ENCODE peak calls at places on chromosome 1, in four cellular contexts. J is K562, U is HepG2, T is GM12878. A is an unnamed sample.
A peak's percentile ranks its signal among the peaks of the same experiment; 100 is the strongest.

GRCh38 chr1:181353526-181353925 is 129.8 kb upstream of the CACNA1E start:
- DNase-seq in J (no peak), U (no peak), T (no peak), A (no peak)

GRCh38 chr1:2340918-2341254 is 50.5 kb downstream of the MORN1 start:
- DNase-seq in J (no peak), U (no peak), T (no peak), A (no peak)

GRCh38 chr1:43912607-43913006 is 21.0 kb upstream of the ARTN start:
- DNase-seq in J (no peak), U (no peak), T (no peak), A (peak; percentile 65)

GRCh38 chr1:99146129-99146848 is 118.0 kb upstream of the PLPPR4 start:
- DNase-seq in J (no peak), U (no peak), T (no peak), A (no peak)

GRCh38 chr1:53308512-53308911 is 19.4 kb downstream of the LRP8 start:
- DNase-seq in J (no peak), U (no peak), T (no peak), A (no peak)

GRCh38 chr1:190000365-190000872 is 477.2 kb downstream of the BRINP3 start:
- DNase-seq in J (no peak), U (no peak), T (no peak), A (no peak)

GRCh38 chr1:1237874-1238701 is 6.1 kb downstream of the B3GALT6 start:
- DNase-seq in J (no peak), U (peak; percentile 84), T (no peak), A (no peak)

GRCh38 chr1:46246548-46247432 is 773 bp upstream of the RAD54L start:
- DNase-seq in J (peak; percentile 66), U (no peak), T (no peak), A (no peak)

GRCh38 chr1:152034654-152035405 is 2.0 kb downstream of the S100A11 start:
- DNase-seq in J (peak; percentile 78), U (peak; percentile 61), T (peak; percentile 57), A (peak; percentile 76)

GRCh38 chr1:169918927-169919326 is 25.2 kb upstream of the SCYL3 start:
- DNase-seq in J (no peak), U (no peak), T (no peak), A (no peak)

GRCh38 chr1:88877911-88878310 is 13.5 kb downstream of the GTF2B start:
- DNase-seq in J (no peak), U (no peak), T (no peak), A (no peak)

GRCh38 chr1:27435566-27436203 is 43.3 kb downstream of the GPR3 start:
- DNase-seq in J (no peak), U (no peak), T (no peak), A (no peak)

GRCh38 chr1:18941221-18942141 is 15.0 kb downstream of the IFFO2 start:
- DNase-seq in J (no peak), U (peak; percentile 87), T (no peak), A (no peak)

GRCh38 chr1:66642992-66643391 is 109.0 kb downstream of the SGIP1 start:
- DNase-seq in J (no peak), U (no peak), T (no peak), A (no peak)

GRCh38 chr1:24349891-24350290 is 30.7 kb downstream of the GRHL3 start:
- DNase-seq in J (no peak), U (no peak), T (no peak), A (no peak)

GRCh38 chr1:231861541-231862481 is 235.2 kb downstream of the DISC1 start:
- DNase-seq in J (no peak), U (no peak), T (no peak), A (no peak)

GRCh38 chr1:115429884-115430283 is 91.8 kb upstream of the NGF start:
- DNase-seq in J (no peak), U (no peak), T (no peak), A (no peak)

GRCh38 chr1:77313491-77313890 is 31.7 kb downstream of the AK5 start:
- DNase-seq in J (peak; percentile 8), U (peak; percentile 40), T (no peak), A (peak; percentile 62)

GRCh38 chr1:246270236-246270635 is 236.8 kb downstream of the SMYD3 start:
- DNase-seq in J (no peak), U (no peak), T (no peak), A (no peak)

GRCh38 chr1:9594471-9595155 is 5.9 kb downstream of the TMEM201 start:
- DNase-seq in J (no peak), U (no peak), T (no peak), A (no peak)

GRCh38 chr1:200181861-200182260 is 154.4 kb downstream of the NR5A2 start:
- DNase-seq in J (no peak), U (no peak), T (no peak), A (no peak)

GRCh38 chr1:224328644-224329043 is 1.3 kb downstream of the NVL start:
- DNase-seq in J (no peak), U (no peak), T (no peak), A (no peak)

GRCh38 chr1:9539829-9540550 is 725 bp downstream of the SLC25A33 start:
- DNase-seq in J (peak; percentile 84), U (no peak), T (no peak), A (peak; percentile 44)

GRCh38 chr1:84719477-84720274 is 29.4 kb upstream of the SSX2IP start:
- DNase-seq in J (no peak), U (peak; percentile 9), T (no peak), A (no peak)

GRCh38 chr1:30522031-30523004 is 201.1 kb downstream of the MATN1 start:
- DNase-seq in J (no peak), U (no peak), T (no peak), A (no peak)

GRCh38 chr1:93758842-93759515 is 77.3 kb upstream of the BCAR3 start:
- DNase-seq in J (no peak), U (peak; percentile 94), T (no peak), A (no peak)

GRCh38 chr1:46171351-46171750 is 3.5 kb upstream of the TSPAN1 start:
- DNase-seq in J (no peak), U (no peak), T (no peak), A (no peak)

GRCh38 chr1:13730751-13731482 is 30.9 kb downstream of the PRDM2 start:
- DNase-seq in J (no peak), U (no peak), T (peak; percentile 94), A (no peak)

GRCh38 chr1:164771568-164772350 is 212.8 kb downstream of the PBX1 start:
- DNase-seq in J (no peak), U (no peak), T (no peak), A (peak; percentile 28)

GRCh38 chr1:153513023-153513422 is 22.8 kb downstream of the S100A6 start:
- DNase-seq in J (no peak), U (no peak), T (no peak), A (no peak)

GRCh38 chr1:11752359-11753208 is 9.4 kb upstream of the C1orf167 start:
- DNase-seq in J (peak; percentile 80), U (no peak), T (no peak), A (no peak)

DNA sequence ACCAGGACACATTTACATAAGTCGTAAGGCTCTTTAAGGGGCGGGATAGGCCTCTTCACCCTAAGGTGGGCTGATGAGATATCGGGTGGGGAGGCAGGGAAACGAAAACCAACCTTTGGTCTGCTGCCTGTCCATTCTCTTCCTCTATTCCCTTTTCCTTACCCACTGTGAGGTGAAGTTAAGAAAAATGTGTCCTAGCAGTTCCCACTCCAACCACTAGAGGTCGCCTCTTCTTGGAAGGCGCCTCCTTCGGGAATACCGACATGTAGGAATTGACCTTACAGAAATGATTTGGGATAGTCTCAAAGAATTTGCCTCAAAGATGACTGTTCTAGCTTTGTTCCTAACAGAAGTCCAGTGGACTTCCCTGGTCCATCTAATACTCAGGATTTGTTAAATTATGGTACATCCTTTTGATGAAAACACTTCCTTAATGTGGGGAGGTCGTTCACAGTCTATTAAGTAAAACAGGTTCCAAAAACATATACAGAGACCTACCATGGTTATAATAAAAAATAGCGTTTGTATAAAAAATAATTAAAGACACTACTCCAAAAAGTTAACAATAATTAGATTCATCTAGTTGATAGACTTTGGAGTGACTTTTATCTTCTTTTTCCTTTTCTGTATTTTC is 14.1 kb downstream of the AZIN2 start:
- DNase-seq in J (peak; percentile 60), U (peak; percentile 37), T (no peak), A (peak; percentile 82)
- TF ChIP-seq ETV6 in J (no peak), U (no peak), T (no peak), A (no peak)

GRCh38 chr1:160742428-160743127 is 3.5 kb downstream of the SLAMF7 start:
- DNase-seq in J (no peak), U (no peak), T (no peak), A (no peak)
- TF ChIP-seq ETV6 in J (no peak), U (no peak), T (no peak), A (no peak)

GRCh38 chr1:205451759-205452164 is 4.1 kb downstream of the BLACAT1 start:
- DNase-seq in J (peak; percentile 50), U (no peak), T (no peak), A (peak; percentile 75)
- TF ChIP-seq ETV6 in J (no peak), U (no peak), T (no peak), A (no peak)

GRCh38 chr1:159781992-159782391 is 1.2 kb downstream of the DUSP23 start:
- DNase-seq in J (no peak), U (no peak), T (no peak), A (no peak)

GRCh38 chr1:159780583-159781582 is at the start of gene DUSP23:
- DNase-seq in J (peak; percentile 98), U (peak; percentile 4), T (peak; percentile 81), A (peak; percentile 98)

GRCh38 chr1:159775716-159776115 is 5.0 kb upstream of the DUSP23 start:
- DNase-seq in J (no peak), U (no peak), T (no peak), A (no peak)

GRCh38 chr1:159778266-159778665 is 2.5 kb upstream of the DUSP23 start:
- DNase-seq in J (no peak), U (no peak), T (no peak), A (no peak)

GRCh38 chr1:159779403-159779851 is 1.3 kb upstream of the DUSP23 start:
- DNase-seq in J (no peak), U (no peak), T (no peak), A (no peak)
- TF ChIP-seq ETV6 in J (no peak), U (no peak), T (no peak), A (no peak)